ENCODE peak calls at places on chromosomes 16 and 17, in ten cellular contexts. N is endothelial cell; G is A549; E is activated CD8-positive, alpha-beta T cell treated with anti-CD3 and anti-CD28 coated beads for 36 hours; A is mucosa of descending colon; X is pancreas; J is HFFc6; H is transverse colon; V is HCT116; O is esophagus muscularis mucosa. U is an unnamed sample.

GRCh38 chr16:27781195-27781524 is 231.2 kb downstream of the KATNIP start:
- DNase-seq in N (no peak), J (no peak), E (no peak), G (no peak), H (no peak), V (no peak), X (no peak), A (no peak), O (no peak), U (peak; percentile 30)

GRCh38 chr17:81432873-81433451 is 37.7 kb downstream of the BAHCC1 start:
- DNase-seq in H (no peak), V (no peak), G (no peak), E (no peak), J (no peak), X (peak; percentile 98), O (no peak), N (no peak), A (peak; percentile 70), U (no peak)

GRCh38 chr17:15453246-15453645 is 14.2 kb downstream of the CDRT4 start:
- DNase-seq in N (no peak), E (no peak), J (no peak), O (no peak), G (no peak), H (no peak), A (no peak), V (no peak), X (no peak), U (no peak)

GRCh38 chr16:4313563-4314531 is 2.0 kb upstream of the GLIS2 start:
- DNase-seq in G (peak; percentile 97), X (peak; percentile 90), E (peak; percentile 35), A (no peak), O (no peak), V (peak; percentile 64), H (peak; percentile 50), N (peak; percentile 86), J (no peak), U (peak; percentile 53)

GRCh38 chr16:89759742-89760366 is 38.5 kb downstream of the ZNF276 start:
- DNase-seq in H (no peak), A (no peak), G (no peak), N (no peak), X (no peak), E (no peak), J (no peak), O (no peak), V (no peak), U (no peak)

GRCh38 chr17:54727624-54728023 is 173.0 kb upstream of the TOM1L1 start:
- DNase-seq in A (no peak), O (no peak), X (no peak), N (no peak), H (no peak), V (no peak), G (no peak), E (no peak), J (no peak), U (no peak)

GRCh38 chr17:69246726-69247375 is 18.2 kb upstream of the ABCA10 start:
- DNase-seq in H (no peak), N (no peak), V (peak; percentile 55), J (peak; percentile 39), X (no peak), O (no peak), G (peak; percentile 31), E (no peak), A (no peak), U (peak; percentile 66)

GRCh38 chr16:79899316-79900110 is 299.0 kb upstream of the MAF start:
- DNase-seq in O (no peak), H (no peak), X (no peak), J (no peak), G (no peak), E (no peak), V (no peak), N (no peak), A (no peak), U (no peak)

GRCh38 chr17:2393184-2393953 is 7.5 kb downstream of the MNT start:
- DNase-seq in E (peak; percentile 91), G (peak; percentile 81), X (peak; percentile 88), J (peak; percentile 70), O (peak; percentile 96), H (peak; percentile 94), V (no peak), N (peak; percentile 80), A (peak; percentile 94), U (peak; percentile 87)

GRCh38 chr17:2391597-2392251 is 9.1 kb downstream of the MNT start:
- DNase-seq in J (no peak), H (no peak), X (no peak), E (no peak), A (peak; percentile 52), O (no peak), N (no peak), V (no peak), G (no peak), U (no peak)

GRCh38 chr17:2393954-2394749 is 6.7 kb downstream of the MNT start:
- DNase-seq in E (peak; percentile 30), V (no peak), A (peak; percentile 77), G (no peak), J (no peak), N (no peak), X (no peak), O (no peak), H (peak; percentile 44), U (no peak)

GRCh38 chr17:2390199-2390880 is 10.5 kb downstream of the MNT start:
- DNase-seq in V (no peak), E (no peak), H (no peak), J (no peak), G (no peak), A (no peak), X (no peak), N (no peak), O (no peak), U (no peak)

DNA sequence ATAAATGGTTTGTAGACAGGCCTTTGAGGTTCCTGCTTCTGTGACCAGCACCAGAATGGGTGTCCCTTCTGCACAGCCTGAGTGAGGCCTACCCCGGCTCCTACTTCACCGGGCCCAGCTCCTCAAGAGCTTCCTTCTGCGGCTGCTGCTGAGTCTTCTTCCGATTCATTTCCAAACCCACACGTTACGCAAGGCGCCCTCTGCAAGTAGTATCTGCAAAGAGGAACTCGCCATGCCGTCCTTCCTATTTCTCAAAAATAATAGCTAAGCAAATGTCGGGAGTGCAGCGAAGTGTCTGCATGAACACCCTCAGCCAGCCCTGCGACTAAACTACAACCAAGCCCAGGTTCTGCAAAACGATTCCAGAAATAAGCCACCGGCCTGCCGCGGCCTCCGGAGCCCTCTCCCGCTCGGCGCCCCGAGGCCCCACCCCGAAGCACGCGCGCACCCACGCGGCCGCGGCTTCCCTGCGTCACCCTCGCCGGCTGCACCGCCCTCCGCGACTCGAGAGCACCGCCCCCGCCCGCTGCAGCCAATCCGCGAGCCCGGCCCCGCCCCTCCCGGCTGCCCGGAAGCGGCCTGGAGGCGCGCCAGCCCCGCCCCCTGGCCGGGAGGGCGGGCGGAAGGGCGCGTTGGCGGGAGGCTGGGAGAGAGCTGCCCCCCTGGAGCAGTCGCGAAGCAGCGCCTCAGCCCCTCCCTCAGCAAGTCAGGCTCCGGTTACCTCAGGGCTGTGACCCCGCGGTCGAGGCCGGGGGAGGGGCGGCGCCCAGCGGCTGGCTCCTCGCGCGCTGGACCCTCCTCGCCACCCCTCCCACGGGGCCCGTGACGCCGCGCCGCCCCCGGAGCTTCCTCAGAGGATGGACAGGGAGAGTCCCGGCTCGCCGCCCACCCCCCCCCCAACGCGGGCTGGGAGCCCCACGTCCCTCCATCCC is 8.3 kb downstream of the MNT start:
- DNase-seq in G (peak; percentile 93), J (peak; percentile 89), V (peak; percentile 77), H (peak; percentile 97), X (peak; percentile 95), E (peak; percentile 97), A (peak; percentile 97), N (peak; percentile 98), O (peak; percentile 99), U (peak; percentile 96)
- TF ChIP-seq CTCF in G (no peak), J (no peak), V (no peak), H (no peak), X (no peak), E (no peak), A (no peak), N (no peak), O (no peak), U (no peak)

GRCh38 chr17:66450008-66450856 is 147.8 kb downstream of the PRKCA start:
- DNase-seq in V (no peak), O (no peak), A (no peak), H (no peak), J (no peak), G (no peak), E (peak; percentile 27), N (no peak), X (no peak), U (peak; percentile 35)

GRCh38 chr17:66449418-66449977 is 147.1 kb downstream of the PRKCA start:
- DNase-seq in E (no peak), J (no peak), X (no peak), V (no peak), G (no peak), N (no peak), H (no peak), A (no peak), O (no peak), U (no peak)

GRCh38 chr17:66448008-66448644 is 145.7 kb downstream of the PRKCA start:
- DNase-seq in X (no peak), J (no peak), O (no peak), A (no peak), H (no peak), E (no peak), N (no peak), G (no peak), V (no peak), U (no peak)

GRCh38 chr17:66450857-66451158 is 148.4 kb downstream of the PRKCA start:
- DNase-seq in J (no peak), N (no peak), X (no peak), E (no peak), O (no peak), G (no peak), H (no peak), A (no peak), V (no peak), U (no peak)

GRCh38 chr17:66451188-66452149 is 149.1 kb downstream of the PRKCA start:
- DNase-seq in O (no peak), V (no peak), H (peak; percentile 66), N (peak; percentile 63), E (no peak), X (peak; percentile 37), A (peak; percentile 76), G (peak; percentile 62), J (no peak), U (no peak)
- TF ChIP-seq CTCF in O (no peak), V (no peak), H (peak; percentile 38), N (peak; percentile 50), E (no peak), X (no peak), A (no peak), G (peak; percentile 52), J (peak; percentile 40), U (no peak)

GRCh38 chr16:30446203-30446595 is 525 bp upstream of the SEPHS2 start:
- DNase-seq in G (no peak), J (no peak), E (no peak), H (no peak), V (no peak), N (no peak), A (no peak), O (no peak), X (no peak), U (no peak)
- TF ChIP-seq CTCF in G (no peak), J (no peak), E (no peak), H (no peak), V (no peak), N (no peak), A (no peak), O (no peak), X (no peak), U (no peak)

GRCh38 chr16:1710811-1711507 is 5.0 kb downstream of the MAPK8IP3 start:
- DNase-seq in A (no peak), E (no peak), J (no peak), X (no peak), G (no peak), N (no peak), V (no peak), H (no peak), O (no peak), U (no peak)

GRCh38 chr16:1712791-1713261 is 6.8 kb downstream of the MAPK8IP3 start:
- DNase-seq in G (no peak), X (no peak), N (no peak), A (no peak), E (no peak), O (no peak), H (no peak), J (no peak), V (no peak), U (peak; percentile 37)

GRCh38 chr16:1713933-1714332 is 7.9 kb downstream of the MAPK8IP3 start:
- DNase-seq in E (no peak), V (no peak), J (no peak), O (no peak), X (no peak), N (no peak), H (peak; percentile 41), G (no peak), A (no peak), U (no peak)

GRCh38 chr16:1713331-1713730 is 7.3 kb downstream of the MAPK8IP3 start:
- DNase-seq in A (no peak), X (no peak), V (no peak), J (no peak), N (no peak), H (no peak), G (no peak), E (no peak), O (no peak), U (no peak)

DNA sequence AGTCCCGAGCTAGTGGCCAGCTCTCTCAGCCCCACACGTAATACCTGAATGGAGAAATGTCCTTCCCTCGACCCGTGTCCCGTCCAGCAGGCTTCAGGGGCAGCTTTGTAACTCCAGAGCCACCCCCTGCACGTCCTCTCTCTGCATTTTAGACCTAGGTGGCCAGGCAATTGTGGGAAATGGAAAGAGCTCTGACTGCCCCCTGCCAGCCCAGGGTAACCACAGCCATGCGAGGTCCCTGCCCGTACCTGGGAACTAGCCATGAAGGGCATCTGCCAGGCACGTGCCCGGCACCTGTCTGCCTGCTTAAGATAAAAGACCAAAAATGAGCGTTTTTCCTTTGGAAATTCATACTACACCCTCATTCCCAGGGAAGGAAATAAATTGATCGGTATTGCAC is 9.2 kb downstream of the MAPK8IP3 start:
- DNase-seq in N (no peak), E (no peak), H (no peak), A (peak; percentile 19), X (no peak), G (no peak), O (no peak), V (no peak), J (no peak), U (no peak)
- TF ChIP-seq CTCF in N (no peak), E (no peak), H (no peak), A (no peak), X (no peak), G (no peak), O (no peak), V (no peak), J (no peak), U (no peak)

U was measured in fibroblast of villous mesenchyme.